ENCODE peak calls at places on chromosomes 16 and 17, in four cellular contexts. A is right atrium auricular region, F is fibroblast of lung, Q is A673. H is an unnamed sample.
A peak's percentile ranks its signal among the peaks of the same experiment; 100 is the strongest.

GRCh38 chr16:57607676-57608461 is 20.6 kb upstream of the ADGRG1 start:
- DNase-seq in A (peak; percentile 16), Q (no peak), F (no peak), H (no peak)

GRCh38 chr17:79834575-79835469 is 4.4 kb downstream of the CBX4 start:
- DNase-seq in F (no peak), A (no peak), Q (peak; percentile 57), H (no peak)

GRCh38 chr16:88754912-88755744 is 29.9 kb downstream of the PIEZO1 start:
- DNase-seq in A (no peak), Q (peak; percentile 56), F (peak; percentile 42), H (peak; percentile 20)

GRCh38 chr17:67019126-67019507 is 25.2 kb upstream of the CACNG1 start:
- DNase-seq in Q (no peak), F (no peak), A (no peak), H (no peak)

GRCh38 chr17:29036584-29036983 is 6.4 kb upstream of the PIPOX start:
- DNase-seq in Q (no peak), F (no peak), A (no peak), H (no peak)

GRCh38 chr17:80855968-80856862 is 135.4 kb upstream of the CHMP6 start:
- DNase-seq in Q (peak; percentile 48), A (peak; percentile 73), F (peak; percentile 97), H (peak; percentile 95)

GRCh38 chr17:40490289-40490853 is 11.1 kb downstream of the TNS4 start:
- DNase-seq in Q (no peak), F (peak; percentile 81), A (peak; percentile 82), H (no peak)

GRCh38 chr17:5210091-5210490 is 18.4 kb upstream of the ZNF594 start:
- DNase-seq in F (no peak), Q (no peak), A (no peak), H (no peak)

GRCh38 chr17:60137731-60138130 is 12.0 kb upstream of the CA4 start:
- DNase-seq in Q (no peak), A (no peak), F (no peak), H (no peak)

GRCh38 chr17:50588391-50589111 is 28.0 kb downstream of the CACNA1G start:
- DNase-seq in A (no peak), Q (no peak), F (no peak), H (peak; percentile 7)

GRCh38 chr17:80348551-80349436 is 66.2 kb upstream of the ENDOV start:
- DNase-seq in F (no peak), A (no peak), Q (peak; percentile 6), H (no peak)

GRCh38 chr17:19733953-19734526 is 14.1 kb downstream of the ALDH3A1 start:
- DNase-seq in F (no peak), A (no peak), Q (no peak), H (no peak)

GRCh38 chr17:83196973-83197880 is 117.8 kb downstream of the METRNL start:
- DNase-seq in Q (no peak), F (no peak), A (no peak), H (no peak)

GRCh38 chr17:29620271-29620670 is 2.4 kb downstream of the CORO6 start:
- DNase-seq in Q (no peak), A (no peak), F (peak; percentile 25), H (no peak)

GRCh38 chr17:82281502-82282238 is 8.2 kb upstream of the CSNK1D start:
- DNase-seq in Q (no peak), A (no peak), F (no peak), H (peak; percentile 29)

GRCh38 chr16:57178793-57179212 is 7.0 kb downstream of the PSME3IP1 start:
- DNase-seq in F (no peak), Q (no peak), A (no peak), H (peak; percentile 35)

GRCh38 chr16:54544553-54545180 is 258.1 kb upstream of the IRX3 start:
- DNase-seq in Q (no peak), F (no peak), A (no peak), H (no peak)

GRCh38 chr16:82061861-82062525 is 26.9 kb downstream of the HSD17B2 start:
- DNase-seq in Q (peak; percentile 59), F (peak; percentile 25), A (no peak), H (peak; percentile 55)

GRCh38 chr17:45705123-45706009 is 78.8 kb upstream of the CRHR1 start:
- DNase-seq in A (no peak), F (no peak), Q (no peak), H (no peak)

GRCh38 chr16:65546353-65546791 is 424.5 kb upstream of the CDH11 start:
- DNase-seq in F (peak; percentile 45), Q (peak; percentile 93), A (no peak), H (peak; percentile 15)

GRCh38 chr17:72560303-72561247 is 439.8 kb downstream of the SOX9 start:
- DNase-seq in F (peak; percentile 57), A (no peak), Q (peak; percentile 65), H (peak; percentile 15)

GRCh38 chr17:559699-560378 is 154.8 kb downstream of the VPS53 start:
- DNase-seq in Q (no peak), A (peak; percentile 79), F (peak; percentile 90), H (peak; percentile 73)

GRCh38 chr16:73196670-73197069 is 148.7 kb upstream of the ZFHX3 start:
- DNase-seq in F (peak; percentile 77), A (peak; percentile 82), Q (peak; percentile 84), H (peak; percentile 78)

GRCh38 chr17:43834106-43834505 is 1.2 kb upstream of the MPP3 start:
- DNase-seq in F (peak; percentile 14), A (no peak), Q (no peak), H (no peak)

GRCh38 chr17:19407601-19408380 is 3.2 kb upstream of the RNF112 start:
- DNase-seq in A (no peak), Q (no peak), F (no peak), H (no peak)

GRCh38 chr16:76756951-76757350 is 434.0 kb upstream of the MON1B start:
- DNase-seq in F (no peak), A (no peak), Q (no peak), H (no peak)

GRCh38 chr16:85413713-85414663 is 199.1 kb upstream of the GSE1 start:
- DNase-seq in F (no peak), A (no peak), Q (no peak), H (no peak)

GRCh38 chr17:46003907-46004748 is 5.1 kb downstream of the STH start:
- DNase-seq in F (peak; percentile 11), A (no peak), Q (no peak), H (no peak)

GRCh38 chr16:57167951-57168350 is 17.9 kb downstream of the PSME3IP1 start:
- DNase-seq in A (no peak), F (peak; percentile 87), Q (peak; percentile 82), H (peak; percentile 83)

GRCh38 chr16:84277244-84277823 is 17.3 kb upstream of the WFDC1 start:
- DNase-seq in A (peak; percentile 63), Q (peak; percentile 68), F (peak; percentile 60), H (peak; percentile 54)

GRCh38 chr17:66567234-66568170 is 265.1 kb downstream of the PRKCA start:
- DNase-seq in Q (peak; percentile 76), F (peak; percentile 85), A (peak; percentile 78), H (peak; percentile 97)

GRCh38 chr16:14378131-14378551 is 251.9 kb downstream of the PARN start:
- DNase-seq in F (peak; percentile 83), A (no peak), Q (no peak), H (no peak)

GRCh38 chr16:14378684-14379467 is 251.2 kb downstream of the PARN start:
- DNase-seq in F (no peak), A (no peak), Q (no peak), H (no peak)

GRCh38 chr16:14374451-14375131 is 255.5 kb downstream of the PARN start:
- DNase-seq in F (no peak), A (no peak), Q (no peak), H (no peak)

GRCh38 chr16:14375132-14375491 is 254.9 kb downstream of the PARN start:
- DNase-seq in A (no peak), Q (no peak), F (no peak), H (no peak)

GRCh38 chr16:14377326-14377725 is 252.7 kb downstream of the PARN start:
- DNase-seq in A (no peak), F (peak; percentile 49), Q (no peak), H (no peak)
- H3K27ac ChIP-seq in A (no peak overlapping the region), F (no peak overlapping the region), Q (no peak overlapping the region), H (no peak overlapping the region)

GRCh38 chr16:67674851-67675578 is 8.4 kb downstream of the C16orf86 start:
- DNase-seq in F (no peak), A (no peak), Q (no peak), H (no peak)
- H3K27ac ChIP-seq in F (no peak overlapping the region), A (no peak overlapping the region), Q (peak overlapping the region; percentile 77), H (no peak overlapping the region)

DNA sequence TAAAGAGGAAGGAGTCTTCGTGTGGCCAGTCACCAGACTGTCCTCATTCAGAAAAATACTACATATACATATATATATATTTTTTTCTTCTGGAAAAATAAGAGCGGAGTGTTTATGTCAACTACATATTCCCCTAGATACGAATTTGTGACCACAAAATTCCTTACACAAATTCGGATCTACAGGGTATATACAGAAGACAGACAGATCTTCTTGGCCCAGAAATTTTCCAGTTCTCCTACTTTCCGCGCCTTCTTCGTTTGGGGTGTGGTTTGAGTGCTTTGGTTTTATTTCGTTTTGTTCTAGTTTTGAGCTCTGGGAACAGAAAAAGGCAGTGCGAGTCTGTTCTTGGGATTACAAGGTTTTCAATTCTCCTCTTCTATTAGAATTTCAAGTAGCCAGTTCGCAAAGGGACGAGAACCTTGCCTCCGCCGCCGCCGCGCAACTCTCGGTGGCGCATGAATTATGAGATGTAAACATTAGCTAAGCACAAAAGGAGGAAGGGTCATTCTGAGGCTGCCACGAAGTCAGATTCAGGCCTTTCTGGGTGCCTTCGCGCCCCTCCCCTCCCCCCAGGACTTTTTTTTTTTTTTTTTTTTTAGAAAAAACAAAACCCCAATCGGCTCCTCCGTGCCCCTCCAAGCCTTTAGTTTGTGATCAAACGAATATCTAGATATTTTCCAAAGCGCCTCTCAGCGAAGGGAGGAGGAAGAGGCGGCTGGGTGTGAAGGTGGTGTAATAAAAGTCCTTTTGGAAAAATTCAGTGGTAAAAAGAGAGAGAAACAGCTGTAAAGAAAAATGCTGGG is 1.8 kb upstream of the HOXB4 start:
- DNase-seq in F (peak; percentile 95), A (no peak), Q (no peak), H (peak; percentile 79)
- H3K27ac ChIP-seq in F (peak overlapping the region; percentile 98), A (no peak overlapping the region), Q (no peak overlapping the region), H (peak overlapping the region; percentile 71)

GRCh38 chr16:67341250-67341649 is 14.6 kb downstream of the LRRC36 start:
- DNase-seq in F (no peak), Q (no peak), A (no peak), H (no peak)

GRCh38 chr16:67346328-67346727 is 19.7 kb downstream of the LRRC36 start:
- DNase-seq in A (no peak), F (no peak), Q (no peak), H (peak; percentile 70)

GRCh38 chr16:67342616-67343015 is 16.0 kb downstream of the LRRC36 start:
- DNase-seq in A (no peak), F (no peak), Q (no peak), H (no peak)

GRCh38 chr16:67349172-67349571 is 22.6 kb downstream of the LRRC36 start:
- DNase-seq in Q (peak; percentile 29), F (peak; percentile 48), A (no peak), H (peak; percentile 59)

DNA sequence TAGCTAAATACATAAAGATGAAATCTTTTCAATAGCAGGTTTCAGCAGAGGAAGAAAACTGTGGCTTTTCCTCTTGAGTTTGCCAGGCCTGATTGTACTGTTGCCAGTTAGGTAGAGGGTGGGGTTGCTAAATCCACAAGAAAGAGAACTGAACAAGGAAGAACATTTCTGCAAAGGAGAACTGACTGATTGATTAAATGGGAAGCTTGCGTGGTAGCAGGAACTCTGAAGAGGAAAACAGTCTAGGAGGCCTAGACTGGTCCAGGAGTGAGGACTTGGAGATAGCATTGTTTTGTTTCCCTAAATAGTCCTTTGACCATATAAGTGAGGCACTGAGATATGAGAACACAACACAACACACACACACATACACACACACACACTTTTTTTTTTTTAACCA is 18.8 kb downstream of the LRRC36 start:
- DNase-seq in Q (no peak), A (no peak), F (no peak), H (no peak)
- H3K27ac ChIP-seq in Q (no peak overlapping the region), A (no peak overlapping the region), F (no peak overlapping the region), H (no peak overlapping the region)